ENCODE peak calls at places on chromosome 15, in six cellular contexts. E is GM04503; B is endothelial cell; M is dorsolateral prefrontal cortex; P is activated T-helper 1 cell treated with Interleukin-2 at 50 U/mL for 16 hours; F is stimulated activated CD4-positive, alpha-beta T cell treated with anti-CD3 and anti-CD28 coated beads, Interleukin-2, amount 100 ng/mL, for 48 hours. W is an unnamed sample.

GRCh38 chr15:86362556-86362955 is 282.9 kb downstream of the AGBL1 start:
- DNase-seq in E (no peak), B (no peak), M (no peak), P (no peak), F (no peak), W (peak; percentile 34)

GRCh38 chr15:81216411-81216810 is 19.7 kb downstream of the IL16 start:
- DNase-seq in E (no peak), B (no peak), M (no peak), P (no peak), F (no peak), W (peak; percentile 68)

GRCh38 chr15:98648654-98649537 is 557 bp downstream of the IGF1R start:
- DNase-seq in E (no peak), B (peak; percentile 49), M (peak; percentile 59), P (peak; percentile 13), F (peak; percentile 41), W (no peak)

GRCh38 chr15:101192081-101192480 is 59.8 kb downstream of the CHSY1 start:
- DNase-seq in E (no peak), B (no peak), M (no peak), P (no peak), F (no peak), W (no peak)

GRCh38 chr15:70023064-70023768 is 74.5 kb downstream of the TLE3 start:
- DNase-seq in E (peak; percentile 67), B (no peak), M (no peak), P (peak; percentile 10), F (peak; percentile 16), W (no peak)

GRCh38 chr15:71357357-71357756 is 242.1 kb downstream of the THSD4 start:
- DNase-seq in E (no peak), B (no peak), M (no peak), P (no peak), F (no peak), W (no peak)

GRCh38 chr15:57427367-57427821 is 51.1 kb downstream of the CGNL1 start:
- DNase-seq in E (peak; percentile 58), B (no peak), M (no peak), P (no peak), F (no peak), W (peak; percentile 50)

GRCh38 chr15:40928351-40928974 is 677 bp upstream of the DLL4 start:
- DNase-seq in E (no peak), B (peak; percentile 58), M (no peak), P (no peak), F (no peak), W (peak; percentile 85)

GRCh38 chr15:73909616-73910015 is 16.6 kb upstream of the LOXL1 start:
- DNase-seq in E (no peak), B (no peak), M (no peak), P (no peak), F (no peak), W (no peak)

GRCh38 chr15:101014921-101015841 is 96.0 kb downstream of the LRRK1 start:
- DNase-seq in E (no peak), B (peak; percentile 76), M (peak; percentile 81), P (peak; percentile 33), F (peak; percentile 73), W (peak; percentile 81)

GRCh38 chr15:86553116-86553515 is 473.4 kb downstream of the AGBL1 start:
- DNase-seq in E (no peak), B (no peak), M (no peak), P (no peak), F (no peak), W (no peak)

GRCh38 chr15:38053244-38053643 is 118.8 kb downstream of the TMCO5A start:
- DNase-seq in E (no peak), B (no peak), M (no peak), P (no peak), F (no peak), W (no peak)

GRCh38 chr15:98725874-98726273 is 77.5 kb downstream of the IGF1R start:
- DNase-seq in E (no peak), B (no peak), M (no peak), P (no peak), F (no peak), W (no peak)

GRCh38 chr15:80568876-80569605 is 126.1 kb upstream of the ABHD17C start:
- DNase-seq in E (no peak), B (no peak), M (no peak), P (no peak), F (no peak), W (peak; percentile 17)

GRCh38 chr15:67194171-67195114 is 60.0 kb downstream of the AAGAB start:
- DNase-seq in E (no peak), B (no peak), M (no peak), P (no peak), F (no peak), W (no peak)

GRCh38 chr15:31254431-31255175 is 72.0 kb upstream of the KLF13 start:
- DNase-seq in E (peak; percentile 81), B (no peak), M (peak; percentile 2), P (no peak), F (no peak), W (no peak)

GRCh38 chr15:59313703-59314332 is 58.9 kb downstream of the MYO1E start:
- DNase-seq in E (no peak), B (no peak), M (no peak), P (no peak), F (no peak), W (no peak)

GRCh38 chr15:40430271-40430805 is 10.4 kb upstream of the BAHD1 start:
- DNase-seq in E (no peak), B (no peak), M (no peak), P (no peak), F (no peak), W (peak; percentile 59)

GRCh38 chr15:90184786-90185704 is 16.1 kb upstream of the SEMA4B start:
- DNase-seq in E (no peak), B (peak; percentile 26), M (peak; percentile 88), P (peak; percentile 41), F (peak; percentile 45), W (peak; percentile 76)